ENCODE peak calls at places on chromosomes 2 and 18, in ten cellular contexts. T is T-cell; Z is GM12891; S is stimulated activated CD4-positive, alpha-beta T cell treated with anti-CD3 and anti-CD28 coated beads, Interleukin-1b, Interleukin-23, amount 100 ng/mL, for 24 hours; X is GM19239; M is RPMI8226; O is amygdala; J is iris pigment epithelial cell; P is GM13976; I is small intestine. K is an unnamed sample.

GRCh38 chr2:101120124-101120996 is 30.8 kb downstream of the TBC1D8 start:
- DNase-seq in X (no peak), M (no peak), I (peak; percentile 98), T (no peak), P (no peak), S (no peak), Z (no peak), J (peak; percentile 63), O (no peak), K (no peak)

GRCh38 chr18:77360315-77361186 is 110.9 kb downstream of the GALR1 start:
- DNase-seq in X (no peak), T (no peak), Z (no peak), O (no peak), I (no peak), M (peak; percentile 25), P (no peak), S (no peak), J (no peak), K (no peak)

GRCh38 chr2:160138406-160138805 is 61.7 kb downstream of the ITGB6 start:
- DNase-seq in J (no peak), O (no peak), X (no peak), S (no peak), Z (no peak), I (no peak), P (no peak), M (no peak), T (no peak), K (no peak)

GRCh38 chr2:173647681-173648350 is 293.1 kb downstream of the CDCA7 start:
- DNase-seq in X (no peak), P (no peak), S (no peak), J (peak; percentile 87), O (no peak), I (no peak), T (no peak), M (no peak), Z (no peak), K (no peak)

GRCh38 chr2:233681534-233682099 is at the start of gene UGT1A7:
- DNase-seq in O (no peak), J (no peak), T (no peak), Z (no peak), S (no peak), X (no peak), I (no peak), M (no peak), P (no peak), K (no peak)

GRCh38 chr2:224369028-224369632 is 32.8 kb downstream of the FAM124B start:
- DNase-seq in M (peak; percentile 45), Z (peak; percentile 22), J (peak; percentile 45), S (no peak), P (peak; percentile 47), X (no peak), T (no peak), O (no peak), I (peak; percentile 48), K (peak; percentile 14)

GRCh38 chr2:158060160-158060861 is 41.4 kb upstream of the UPP2 start:
- DNase-seq in M (no peak), X (no peak), P (no peak), S (no peak), I (no peak), T (no peak), Z (no peak), J (no peak), O (no peak), K (no peak)

GRCh38 chr2:240597054-240597418 is 10.5 kb downstream of the CAPN10 start:
- DNase-seq in M (no peak), X (no peak), Z (no peak), T (no peak), S (no peak), O (no peak), I (no peak), P (no peak), J (no peak), K (no peak)

GRCh38 chr18:60746491-60746890 is 373.9 kb upstream of the MC4R start:
- DNase-seq in O (no peak), M (no peak), X (no peak), Z (no peak), J (no peak), T (no peak), P (no peak), S (no peak), I (no peak), K (no peak)

GRCh38 chr2:86038291-86039081 is 67.2 kb downstream of the POLR1A start:
- DNase-seq in P (no peak), Z (no peak), S (no peak), I (peak; percentile 49), M (peak; percentile 90), J (no peak), O (no peak), X (peak; percentile 46), T (peak; percentile 64), K (peak; percentile 92)

GRCh38 chr2:176080540-176081355 is 3.0 kb downstream of the EVX2 start:
- DNase-seq in M (no peak), S (no peak), T (no peak), O (no peak), I (no peak), X (no peak), J (no peak), Z (no peak), P (peak; percentile 34), K (peak; percentile 38)

GRCh38 chr18:36798738-36799473 is 29.9 kb downstream of the TPGS2 start:
- DNase-seq in P (no peak), I (no peak), J (peak; percentile 9), Z (no peak), S (no peak), T (no peak), M (no peak), O (no peak), X (no peak), K (no peak)

GRCh38 chr2:15674637-15675455 is 83.2 kb downstream of the DDX1 start:
- DNase-seq in O (no peak), Z (no peak), X (no peak), P (no peak), J (peak; percentile 58), T (no peak), S (no peak), I (peak; percentile 78), M (no peak), K (no peak)

GRCh38 chr2:66431840-66432511 is 2.9 kb upstream of the MEIS1 start:
- DNase-seq in J (no peak), Z (no peak), O (no peak), X (no peak), S (no peak), T (no peak), M (no peak), I (no peak), P (no peak), K (no peak)

GRCh38 chr2:216155954-216156353 is 46.8 kb downstream of the XRCC5 start:
- DNase-seq in J (no peak), Z (no peak), S (no peak), O (no peak), I (no peak), X (no peak), T (no peak), P (no peak), M (no peak), K (no peak)

GRCh38 chr2:225318440-225318839 is 81.1 kb upstream of the NYAP2 start:
- DNase-seq in J (no peak), Z (no peak), I (no peak), T (no peak), S (no peak), M (no peak), P (no peak), X (no peak), O (no peak), K (no peak)

GRCh38 chr2:126652323-126652891 is 3.6 kb upstream of the GYPC start:
- DNase-seq in X (no peak), Z (no peak), S (no peak), M (no peak), P (no peak), O (no peak), T (no peak), J (no peak), I (no peak), K (no peak)

GRCh38 chr2:46142546-46143329 is 154.5 kb upstream of the EPAS1 start:
- DNase-seq in M (no peak), T (no peak), J (no peak), P (peak; percentile 4), Z (no peak), X (no peak), I (peak; percentile 88), S (no peak), O (no peak), K (no peak)

GRCh38 chr2:217338306-217338916 is 478.5 kb upstream of the TNP1 start:
- DNase-seq in Z (no peak), X (no peak), I (no peak), M (no peak), S (no peak), T (no peak), O (no peak), J (peak; percentile 87), P (no peak), K (no peak)

GRCh38 chr18:58132595-58133191 is 88.7 kb downstream of the NEDD4L start:
- DNase-seq in X (no peak), I (no peak), P (no peak), J (no peak), S (no peak), M (no peak), T (no peak), O (no peak), Z (no peak), K (no peak)

GRCh38 chr2:60105868-60106267 is 447.6 kb downstream of the BCL11A start:
- DNase-seq in S (no peak), X (no peak), T (no peak), Z (no peak), I (no peak), M (no peak), P (no peak), O (no peak), J (no peak), K (no peak)

GRCh38 chr2:121386707-121387106 is 101.7 kb upstream of the TFCP2L1 start:
- DNase-seq in Z (no peak), J (peak; percentile 85), M (no peak), I (no peak), T (no peak), P (no peak), O (no peak), X (no peak), S (no peak), K (no peak)

GRCh38 chr2:16425462-16426336 is 239.9 kb downstream of the CYRIA start:
- DNase-seq in O (no peak), Z (no peak), M (no peak), I (peak; percentile 96), X (no peak), S (no peak), T (no peak), P (no peak), J (no peak), K (no peak)

GRCh38 chr2:198717451-198717850 is 740.3 kb downstream of the SATB2 start:
- DNase-seq in O (no peak), P (no peak), X (no peak), M (no peak), T (no peak), J (no peak), S (no peak), Z (no peak), I (no peak), K (no peak)

GRCh38 chr2:210072922-210073509 is 70.6 kb downstream of the RPE start:
- DNase-seq in X (no peak), P (peak; percentile 23), T (no peak), I (peak; percentile 45), M (peak; percentile 30), O (no peak), S (no peak), J (peak; percentile 58), Z (peak; percentile 4), K (no peak)

GRCh38 chr2:231037731-231038482 is 584 bp downstream of the C2orf72 start:
- DNase-seq in O (peak; percentile 63), Z (peak; percentile 41), X (no peak), S (no peak), P (peak; percentile 69), T (no peak), I (peak; percentile 31), J (no peak), M (peak; percentile 55), K (no peak)

GRCh38 chr18:9365406-9365805 is 30.8 kb downstream of the TWSG1 start:
- DNase-seq in M (no peak), T (no peak), X (no peak), Z (no peak), O (no peak), J (peak; percentile 56), I (no peak), P (no peak), S (no peak), K (no peak)

GRCh38 chr2:127612111-127612822 is 33.7 kb upstream of the GPR17 start:
- DNase-seq in T (no peak), I (no peak), X (no peak), P (no peak), O (no peak), M (no peak), S (no peak), J (no peak), Z (no peak), K (no peak)